ENCODE peak calls at places on chromosomes 5 and 9, in ten cellular contexts. One of them, this sample, is unnamed.

GRCh38 chr5:19771174-19771835 is 216.7 kb downstream of the CDH18 start:
- DNase-seq in GM20000: no peak
- DNase-seq in fibroblast of mammary gland: no peak
- DNase-seq in breast epithelium: no peak
- DNase-seq in WERI-Rb-1: no peak
- DNase-seq in HFFc6: no peak
- DNase-seq in foreskin fibroblast: no peak
- DNase-seq in HepG2: no peak
- DNase-seq in left ventricle myocardium inferior: no peak
- DNase-seq in HCT116: no peak
- DNase-seq in this sample: no peak

GRCh38 chr5:77461287-77461686 is 30.8 kb downstream of the WDR41 start:
- DNase-seq in GM20000: no peak
- DNase-seq in fibroblast of mammary gland: no peak
- DNase-seq in breast epithelium: no peak
- DNase-seq in WERI-Rb-1: no peak
- DNase-seq in HFFc6: no peak
- DNase-seq in foreskin fibroblast: no peak
- DNase-seq in HepG2: no peak
- DNase-seq in left ventricle myocardium inferior: no peak
- DNase-seq in HCT116: no peak
- DNase-seq in this sample: no peak

GRCh38 chr5:74248576-74248975 is 392.0 kb downstream of the ENC1 start:
- DNase-seq in GM20000: no peak
- DNase-seq in fibroblast of mammary gland: no peak
- DNase-seq in breast epithelium: no peak
- DNase-seq in WERI-Rb-1: no peak
- DNase-seq in HFFc6: no peak
- DNase-seq in foreskin fibroblast: no peak
- DNase-seq in HepG2: no peak
- DNase-seq in left ventricle myocardium inferior: no peak
- DNase-seq in HCT116: no peak
- DNase-seq in this sample: no peak

GRCh38 chr9:89474939-89475338 is 23.0 kb downstream of the SEMA4D start:
- DNase-seq in GM20000: no peak
- DNase-seq in fibroblast of mammary gland: no peak
- DNase-seq in breast epithelium: no peak
- DNase-seq in WERI-Rb-1: no peak
- DNase-seq in HFFc6: no peak
- DNase-seq in foreskin fibroblast: no peak
- DNase-seq in HepG2: no peak
- DNase-seq in left ventricle myocardium inferior: no peak
- DNase-seq in HCT116: no peak
- DNase-seq in this sample: no peak

GRCh38 chr9:108639736-108640135 is 216.1 kb downstream of the ACTL7B start:
- DNase-seq in GM20000: no peak
- DNase-seq in fibroblast of mammary gland: no peak
- DNase-seq in breast epithelium: no peak
- DNase-seq in WERI-Rb-1: no peak
- DNase-seq in HFFc6: no peak
- DNase-seq in foreskin fibroblast: no peak
- DNase-seq in HepG2: no peak
- DNase-seq in left ventricle myocardium inferior: no peak
- DNase-seq in HCT116: no peak
- DNase-seq in this sample: no peak

GRCh38 chr5:83077662-83078261 is 415 bp downstream of the XRCC4 start:
- DNase-seq in GM20000: no peak
- DNase-seq in fibroblast of mammary gland: peak
- DNase-seq in breast epithelium: no peak
- DNase-seq in WERI-Rb-1: no peak
- DNase-seq in HFFc6: no peak
- DNase-seq in foreskin fibroblast: no peak
- DNase-seq in HepG2: peak
- DNase-seq in left ventricle myocardium inferior: no peak
- DNase-seq in HCT116: no peak
- DNase-seq in this sample: no peak

GRCh38 chr5:156934450-156935211 is 28.4 kb downstream of the TIMD4 start:
- DNase-seq in GM20000: peak
- DNase-seq in fibroblast of mammary gland: peak
- DNase-seq in breast epithelium: no peak
- DNase-seq in WERI-Rb-1: peak
- DNase-seq in HFFc6: no peak
- DNase-seq in foreskin fibroblast: no peak
- DNase-seq in HepG2: peak
- DNase-seq in left ventricle myocardium inferior: no peak
- DNase-seq in HCT116: peak
- DNase-seq in this sample: peak

GRCh38 chr9:107425110-107426025 is 64.2 kb downstream of the KLF4 start:
- DNase-seq in GM20000: peak
- DNase-seq in fibroblast of mammary gland: peak
- DNase-seq in breast epithelium: peak
- DNase-seq in WERI-Rb-1: peak
- DNase-seq in HFFc6: no peak
- DNase-seq in foreskin fibroblast: peak
- DNase-seq in HepG2: peak
- DNase-seq in left ventricle myocardium inferior: peak
- DNase-seq in HCT116: peak
- DNase-seq in this sample: peak

GRCh38 chr5:78496373-78496772 is 136.0 kb downstream of the SCAMP1 start:
- DNase-seq in GM20000: no peak
- DNase-seq in fibroblast of mammary gland: peak
- DNase-seq in breast epithelium: no peak
- DNase-seq in WERI-Rb-1: no peak
- DNase-seq in HFFc6: peak
- DNase-seq in foreskin fibroblast: peak
- DNase-seq in HepG2: peak
- DNase-seq in left ventricle myocardium inferior: no peak
- DNase-seq in HCT116: no peak
- DNase-seq in this sample: no peak

GRCh38 chr9:126235844-126236243 is 90.8 kb upstream of the MVB12B start:
- DNase-seq in GM20000: no peak
- DNase-seq in fibroblast of mammary gland: no peak
- DNase-seq in breast epithelium: no peak
- DNase-seq in WERI-Rb-1: no peak
- DNase-seq in HFFc6: no peak
- DNase-seq in foreskin fibroblast: no peak
- DNase-seq in HepG2: no peak
- DNase-seq in left ventricle myocardium inferior: no peak
- DNase-seq in HCT116: no peak
- DNase-seq in this sample: no peak

GRCh38 chr5:108919591-108920326 is 172.1 kb downstream of the FER start:
- DNase-seq in GM20000: peak
- DNase-seq in fibroblast of mammary gland: no peak
- DNase-seq in breast epithelium: no peak
- DNase-seq in WERI-Rb-1: no peak
- DNase-seq in HFFc6: no peak
- DNase-seq in foreskin fibroblast: no peak
- DNase-seq in HepG2: no peak
- DNase-seq in left ventricle myocardium inferior: no peak
- DNase-seq in HCT116: no peak
- DNase-seq in this sample: no peak

GRCh38 chr9:27386759-27387158 is 89.8 kb upstream of the EQTN start:
- DNase-seq in GM20000: no peak
- DNase-seq in fibroblast of mammary gland: no peak
- DNase-seq in breast epithelium: no peak
- DNase-seq in WERI-Rb-1: no peak
- DNase-seq in HFFc6: no peak
- DNase-seq in foreskin fibroblast: no peak
- DNase-seq in HepG2: no peak
- DNase-seq in left ventricle myocardium inferior: no peak
- DNase-seq in HCT116: no peak
- DNase-seq in this sample: no peak

GRCh38 chr9:128969491-128969890 is 22.0 kb downstream of the NUP188 start:
- DNase-seq in GM20000: no peak
- DNase-seq in fibroblast of mammary gland: no peak
- DNase-seq in breast epithelium: no peak
- DNase-seq in WERI-Rb-1: no peak
- DNase-seq in HFFc6: no peak
- DNase-seq in foreskin fibroblast: no peak
- DNase-seq in HepG2: no peak
- DNase-seq in left ventricle myocardium inferior: no peak
- DNase-seq in HCT116: no peak
- DNase-seq in this sample: no peak

GRCh38 chr5:149526855-149527590 is 24.2 kb downstream of the CSNK1A1 start:
- DNase-seq in GM20000: no peak
- DNase-seq in fibroblast of mammary gland: peak
- DNase-seq in breast epithelium: no peak
- DNase-seq in WERI-Rb-1: no peak
- DNase-seq in HFFc6: no peak
- DNase-seq in foreskin fibroblast: no peak
- DNase-seq in HepG2: no peak
- DNase-seq in left ventricle myocardium inferior: no peak
- DNase-seq in HCT116: no peak
- DNase-seq in this sample: no peak

GRCh38 chr9:14313951-14314423 is at the start of gene NFIB:
- DNase-seq in GM20000: peak
- DNase-seq in fibroblast of mammary gland: peak
- DNase-seq in breast epithelium: no peak
- DNase-seq in WERI-Rb-1: peak
- DNase-seq in HFFc6: no peak
- DNase-seq in foreskin fibroblast: peak
- DNase-seq in HepG2: peak
- DNase-seq in left ventricle myocardium inferior: peak
- DNase-seq in HCT116: no peak
- DNase-seq in this sample: peak

GRCh38 chr5:34475249-34475966 is 180.7 kb upstream of the RAI14 start:
- DNase-seq in GM20000: no peak
- DNase-seq in fibroblast of mammary gland: no peak
- DNase-seq in breast epithelium: no peak
- DNase-seq in WERI-Rb-1: no peak
- DNase-seq in HFFc6: no peak
- DNase-seq in foreskin fibroblast: no peak
- DNase-seq in HepG2: no peak
- DNase-seq in left ventricle myocardium inferior: no peak
- DNase-seq in HCT116: no peak
- DNase-seq in this sample: no peak

GRCh38 chr9:116377179-116377790 is 223.7 kb downstream of the PAPPA start:
- DNase-seq in GM20000: no peak
- DNase-seq in fibroblast of mammary gland: peak
- DNase-seq in breast epithelium: no peak
- DNase-seq in WERI-Rb-1: no peak
- DNase-seq in HFFc6: peak
- DNase-seq in foreskin fibroblast: peak
- DNase-seq in HepG2: no peak
- DNase-seq in left ventricle myocardium inferior: no peak
- DNase-seq in HCT116: peak
- DNase-seq in this sample: no peak

GRCh38 chr9:37290881-37291485 is 131.5 kb upstream of the GRHPR start:
- DNase-seq in GM20000: peak
- DNase-seq in fibroblast of mammary gland: peak
- DNase-seq in breast epithelium: no peak
- DNase-seq in WERI-Rb-1: no peak
- DNase-seq in HFFc6: peak
- DNase-seq in foreskin fibroblast: peak
- DNase-seq in HepG2: no peak
- DNase-seq in left ventricle myocardium inferior: no peak
- DNase-seq in HCT116: peak
- DNase-seq in this sample: no peak

GRCh38 chr5:64971538-64971937 is 202.8 kb downstream of the CWC27 start:
- DNase-seq in GM20000: no peak
- DNase-seq in fibroblast of mammary gland: peak
- DNase-seq in breast epithelium: no peak
- DNase-seq in WERI-Rb-1: no peak
- DNase-seq in HFFc6: peak
- DNase-seq in foreskin fibroblast: peak
- DNase-seq in HepG2: no peak
- DNase-seq in left ventricle myocardium inferior: no peak
- DNase-seq in HCT116: no peak
- DNase-seq in this sample: no peak
- TF ChIP-seq CTCF in GM20000: no peak
- TF ChIP-seq CTCF in fibroblast of mammary gland: peak
- TF ChIP-seq CTCF in breast epithelium: no peak
- TF ChIP-seq CTCF in WERI-Rb-1: no peak
- TF ChIP-seq CTCF in HFFc6: peak
- TF ChIP-seq CTCF in foreskin fibroblast: peak
- TF ChIP-seq CTCF in HepG2: no peak
- TF ChIP-seq CTCF in left ventricle myocardium inferior: peak
- TF ChIP-seq CTCF in HCT116: no peak
- TF ChIP-seq CTCF in this sample: no peak

GRCh38 chr5:139635606-139636206 is 12.4 kb upstream of the CXXC5 start:
- DNase-seq in GM20000: no peak
- DNase-seq in fibroblast of mammary gland: peak
- DNase-seq in breast epithelium: no peak
- DNase-seq in WERI-Rb-1: peak
- DNase-seq in HFFc6: peak
- DNase-seq in foreskin fibroblast: peak
- DNase-seq in HepG2: peak
- DNase-seq in left ventricle myocardium inferior: peak
- DNase-seq in HCT116: no peak
- DNase-seq in this sample: no peak
- TF ChIP-seq CTCF in GM20000: peak
- TF ChIP-seq CTCF in fibroblast of mammary gland: peak
- TF ChIP-seq CTCF in breast epithelium: peak
- TF ChIP-seq CTCF in WERI-Rb-1: peak
- TF ChIP-seq CTCF in HFFc6: peak
- TF ChIP-seq CTCF in foreskin fibroblast: peak
- TF ChIP-seq CTCF in HepG2: peak
- TF ChIP-seq CTCF in left ventricle myocardium inferior: peak
- TF ChIP-seq CTCF in HCT116: peak
- TF ChIP-seq CTCF in this sample: peak

DNA sequence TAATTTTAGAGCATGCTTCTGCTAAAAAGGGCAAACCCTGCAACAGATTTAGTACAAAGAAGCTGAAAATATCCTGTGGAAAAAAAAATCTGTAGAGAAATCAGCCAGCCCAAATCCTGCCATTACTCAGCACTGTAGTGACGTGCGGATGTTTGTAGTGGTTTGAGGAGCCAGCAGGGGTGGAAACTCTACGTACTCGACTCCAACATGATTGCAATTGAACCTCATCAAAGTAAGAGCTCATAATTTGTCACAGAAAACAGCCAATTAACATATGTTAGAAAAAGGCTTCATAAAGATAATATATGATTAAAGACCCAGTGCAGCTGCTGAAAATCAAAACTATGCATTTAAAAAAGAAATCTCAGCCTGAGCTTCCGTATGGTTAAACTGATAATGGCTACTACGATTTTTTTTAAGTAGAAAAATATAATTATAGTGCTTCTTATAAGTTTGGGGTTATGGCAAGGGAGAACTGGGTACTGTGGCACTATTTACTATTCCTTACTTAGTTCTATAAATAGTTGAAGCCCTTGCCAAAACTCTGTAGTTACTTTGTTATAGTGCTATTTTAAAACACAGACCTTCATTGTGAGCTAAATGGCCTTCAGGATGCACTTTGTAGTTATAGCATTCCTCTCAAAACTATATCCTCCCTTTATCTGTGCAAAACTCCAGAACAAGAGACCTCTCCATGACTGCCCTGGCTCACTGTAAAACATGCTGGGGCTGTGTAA is 49.4 kb downstream of the MEF2C start:
- DNase-seq in GM20000: no peak
- DNase-seq in fibroblast of mammary gland: peak
- DNase-seq in breast epithelium: no peak
- DNase-seq in WERI-Rb-1: no peak
- DNase-seq in HFFc6: peak
- DNase-seq in foreskin fibroblast: peak
- DNase-seq in HepG2: no peak
- DNase-seq in left ventricle myocardium inferior: peak
- DNase-seq in HCT116: no peak
- DNase-seq in this sample: no peak
- TF ChIP-seq CTCF in GM20000: no peak
- TF ChIP-seq CTCF in fibroblast of mammary gland: no peak
- TF ChIP-seq CTCF in breast epithelium: no peak
- TF ChIP-seq CTCF in WERI-Rb-1: no peak
- TF ChIP-seq CTCF in HFFc6: no peak
- TF ChIP-seq CTCF in foreskin fibroblast: no peak
- TF ChIP-seq CTCF in HepG2: no peak
- TF ChIP-seq CTCF in left ventricle myocardium inferior: no peak
- TF ChIP-seq CTCF in HCT116: no peak
- TF ChIP-seq CTCF in this sample: no peak

GRCh38 chr5:9588254-9588653 is 41.9 kb downstream of the TAS2R1 start:
- DNase-seq in GM20000: no peak
- DNase-seq in fibroblast of mammary gland: no peak
- DNase-seq in breast epithelium: no peak
- DNase-seq in WERI-Rb-1: no peak
- DNase-seq in HFFc6: no peak
- DNase-seq in foreskin fibroblast: no peak
- DNase-seq in HepG2: no peak
- DNase-seq in left ventricle myocardium inferior: no peak
- DNase-seq in HCT116: no peak
- DNase-seq in this sample: no peak
- TF ChIP-seq CTCF in GM20000: no peak
- TF ChIP-seq CTCF in fibroblast of mammary gland: no peak
- TF ChIP-seq CTCF in breast epithelium: no peak
- TF ChIP-seq CTCF in WERI-Rb-1: no peak
- TF ChIP-seq CTCF in HFFc6: no peak
- TF ChIP-seq CTCF in foreskin fibroblast: no peak
- TF ChIP-seq CTCF in HepG2: no peak
- TF ChIP-seq CTCF in left ventricle myocardium inferior: no peak
- TF ChIP-seq CTCF in HCT116: no peak
- TF ChIP-seq CTCF in this sample: no peak